ENCODE peak calls at places on chromosomes 11 and 22, in five cellular contexts. C is activated CD8-positive, alpha-beta memory T cell treated with anti-CD3 and anti-CD28 coated beads, Interleukin-2, amount 50 U/mL, for 48 hours; D is SK-N-SH; X is AG04450; R is GM23338. V is an unnamed sample.

GRCh38 chr22:23219787-23220484 is 39.6 kb downstream of the BCR start:
- DNase-seq in C (peak; percentile 77), X (no peak), R (no peak), D (no peak), V (no peak)

GRCh38 chr22:20956258-20957117 is 10.6 kb upstream of the AIFM3 start:
- DNase-seq in C (no peak), X (no peak), D (no peak), R (peak; percentile 87), V (no peak)

GRCh38 chr11:74288161-74288560 is 23.3 kb downstream of the P4HA3 start:
- DNase-seq in X (peak; percentile 85), R (no peak), C (no peak), D (no peak), V (no peak)

GRCh38 chr11:122711362-122711761 is 55.8 kb downstream of the UBASH3B start:
- DNase-seq in C (no peak), D (no peak), R (no peak), X (no peak), V (no peak)

GRCh38 chr22:19765477-19766234 is 5.1 kb downstream of the TBX1 start:
- DNase-seq in R (peak; percentile 72), D (no peak), X (no peak), C (no peak), V (no peak)

GRCh38 chr11:102292951-102293350 is 24.3 kb upstream of the BIRC3 start:
- DNase-seq in C (no peak), X (no peak), R (no peak), D (no peak), V (no peak)

GRCh38 chr11:8604078-8604723 is 10.2 kb upstream of the STK33 start:
- DNase-seq in X (peak; percentile 100), R (peak; percentile 85), C (peak; percentile 72), D (peak; percentile 37), V (no peak)

GRCh38 chr22:23282089-23282501 is 101.8 kb downstream of the BCR start:
- DNase-seq in R (no peak), D (no peak), X (peak; percentile 45), C (no peak), V (peak; percentile 88)

GRCh38 chr22:46110215-46110614 is 40.1 kb upstream of the PPARA start:
- DNase-seq in R (no peak), C (no peak), X (no peak), D (no peak), V (no peak)

GRCh38 chr11:117697319-117697718 is 99.7 kb downstream of the DSCAML1 start:
- DNase-seq in D (no peak), X (no peak), C (no peak), R (no peak), V (no peak)

GRCh38 chr11:13030857-13031256 is 21.7 kb downstream of the RASSF10 start:
- DNase-seq in D (peak; percentile 20), X (no peak), R (no peak), C (no peak), V (no peak)

GRCh38 chr22:24827305-24827704 is 21.3 kb downstream of the SGSM1 start:
- DNase-seq in R (no peak), C (no peak), D (no peak), X (no peak), V (no peak)

GRCh38 chr11:15568440-15568839 is 453.7 kb downstream of the INSC start:
- DNase-seq in D (no peak), C (no peak), R (no peak), X (no peak), V (no peak)

GRCh38 chr11:81959341-81959740 is 774.3 kb downstream of the FAM181B start:
- DNase-seq in X (no peak), R (peak; percentile 67), D (no peak), C (no peak), V (no peak)

GRCh38 chr11:100785148-100785983 is 98.3 kb downstream of the ARHGAP42 start:
- DNase-seq in R (peak; percentile 61), X (no peak), C (no peak), D (no peak), V (no peak)

GRCh38 chr22:30575011-30575671 is 676 bp upstream of the GAL3ST1 start:
- DNase-seq in C (no peak), X (peak; percentile 38), R (peak; percentile 57), D (peak; percentile 84), V (peak; percentile 58)

GRCh38 chr11:102341844-102342318 is 5.1 kb upstream of the BIRC2 start:
- DNase-seq in D (peak; percentile 60), X (peak; percentile 68), C (peak; percentile 78), R (peak; percentile 94), V (peak; percentile 11)

GRCh38 chr11:132551011-132551410 is 981.3 kb downstream of the OPCML start:
- DNase-seq in R (no peak), X (no peak), D (no peak), C (no peak), V (no peak)

GRCh38 chr22:49447837-49448236 is 379.8 kb downstream of the BRD1 start:
- DNase-seq in D (no peak), C (no peak), R (no peak), X (no peak), V (no peak)

GRCh38 chr11:47573321-47573720 is 5.4 kb downstream of the KBTBD4 start:
- DNase-seq in X (no peak), C (no peak), R (no peak), D (no peak), V (peak; percentile 50)